ENCODE peak calls at places on chromosome 4, in seven cellular contexts. W is GM12891, L is GM12892, Q is gastrocnemius medialis, G is body of pancreas, Z is right lobe of liver, K is lower leg skin. T is an unnamed sample.

GRCh38 chr4:7622371-7622770 is 187.6 kb upstream of the PSAPL1 start:
- DNase-seq in Q (no peak), G (no peak), K (no peak), W (no peak), L (no peak), Z (no peak), T (no peak)

GRCh38 chr4:110970642-110971041 is 347.8 kb upstream of the PITX2 start:
- DNase-seq in Z (peak; percentile 35), L (no peak), W (peak; percentile 1), Q (peak; percentile 15), G (peak; percentile 30), K (no peak), T (peak; percentile 2)

GRCh38 chr4:173924561-173924960 is 358.9 kb downstream of the FBXO8 start:
- DNase-seq in W (no peak), K (no peak), G (no peak), L (no peak), Q (no peak), Z (no peak), T (no peak)

GRCh38 chr4:34043131-34043530 is 2201.2 kb downstream of the ARAP2 start:
- DNase-seq in L (no peak), K (no peak), W (no peak), Q (no peak), G (no peak), Z (no peak), T (no peak)

GRCh38 chr4:173009129-173009823 is 159.3 kb upstream of the GALNT7 start:
- DNase-seq in Z (no peak), Q (no peak), K (no peak), W (no peak), L (no peak), G (no peak), T (no peak)

GRCh38 chr4:78552398-78553396 is 1.1 kb downstream of the ANXA3 start:
- DNase-seq in L (no peak), K (no peak), W (no peak), G (no peak), Z (no peak), Q (no peak), T (peak; percentile 49)

GRCh38 chr4:77240469-77241066 is 83.6 kb downstream of the CCNG2 start:
- DNase-seq in W (peak; percentile 29), G (peak; percentile 72), K (peak; percentile 85), Z (peak; percentile 68), L (peak; percentile 19), Q (no peak), T (peak; percentile 20)

GRCh38 chr4:85790582-85790981 is 315.6 kb downstream of the ARHGAP24 start:
- DNase-seq in Z (no peak), Q (no peak), L (no peak), G (no peak), W (no peak), K (no peak), T (no peak)

GRCh38 chr4:141338238-141338637 is 117.5 kb downstream of the ZNF330 start:
- DNase-seq in K (no peak), Z (no peak), W (no peak), G (no peak), L (no peak), Q (no peak), T (no peak)

GRCh38 chr4:187090401-187090800 is 366.7 kb upstream of the FAT1 start:
- DNase-seq in K (no peak), Q (no peak), W (no peak), L (no peak), Z (no peak), G (no peak), T (no peak)

GRCh38 chr4:45442466-45442865 is 681.4 kb downstream of the GABRG1 start:
- DNase-seq in G (no peak), W (no peak), Z (no peak), K (no peak), Q (no peak), L (no peak), T (no peak)

GRCh38 chr4:21947768-21948346 is 715 bp downstream of the KCNIP4 start:
- DNase-seq in K (no peak), W (no peak), Z (no peak), Q (no peak), L (no peak), G (no peak), T (no peak)

GRCh38 chr4:169914871-169915270 is 111.3 kb downstream of the MFAP3L start:
- DNase-seq in Q (no peak), G (no peak), K (no peak), L (no peak), Z (no peak), W (no peak), T (no peak)

GRCh38 chr4:120842046-120842445 is 80.5 kb downstream of the PRDM5 start:
- DNase-seq in K (no peak), Q (no peak), G (no peak), L (no peak), W (no peak), Z (no peak), T (no peak)

GRCh38 chr4:164828945-164829344 is 48.0 kb upstream of the APELA start:
- DNase-seq in K (no peak), W (no peak), G (no peak), Z (no peak), L (no peak), Q (no peak), T (no peak)

GRCh38 chr4:6937201-6937600 is 27.6 kb downstream of the TBC1D14 start:
- DNase-seq in Z (no peak), G (no peak), L (no peak), K (no peak), Q (no peak), W (no peak), T (no peak)

GRCh38 chr4:105022811-105023667 is 123.6 kb upstream of the TET2 start:
- DNase-seq in W (no peak), L (no peak), G (no peak), Q (no peak), Z (no peak), K (no peak), T (peak; percentile 15)

DNA sequence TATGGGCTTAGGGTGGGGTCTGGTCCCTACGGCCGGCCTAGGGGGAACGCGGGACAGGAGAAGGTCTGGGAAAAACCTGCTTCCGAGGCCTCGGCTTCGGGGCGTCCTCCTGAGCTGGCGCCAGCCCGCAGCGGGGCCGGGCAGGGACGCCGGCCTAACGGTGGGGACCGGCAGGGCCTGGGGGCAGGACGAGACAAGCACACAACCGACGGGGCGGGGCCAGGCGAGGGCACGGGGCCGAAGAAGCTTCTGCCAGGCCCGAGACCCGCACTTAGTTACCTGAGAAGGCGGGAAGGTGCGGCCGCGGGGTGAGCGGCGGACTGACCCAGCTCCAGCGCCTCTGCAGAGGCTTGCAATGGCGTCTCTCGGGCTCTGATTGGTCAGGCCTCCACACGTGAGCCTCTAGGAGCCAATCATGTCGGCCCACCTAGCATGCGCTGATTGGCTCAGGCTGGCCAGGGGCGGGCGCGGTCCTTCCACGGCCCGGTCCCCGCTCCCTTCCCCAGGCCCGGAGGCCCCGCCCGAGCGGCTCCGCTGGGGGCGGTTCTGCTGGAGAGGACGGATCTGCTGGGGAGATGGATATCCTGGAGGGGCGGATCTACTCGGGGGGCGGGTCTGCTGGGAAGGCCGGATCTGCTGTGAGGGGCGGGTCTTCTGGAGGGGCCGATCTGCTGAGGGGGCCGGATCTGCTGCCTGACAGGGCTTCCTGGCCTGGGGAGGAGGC is 44.3 kb downstream of the CPLX1 start:
- DNase-seq in L (peak; percentile 97), Q (peak; percentile 99), K (peak; percentile 100), Z (peak; percentile 99), G (peak; percentile 99), W (peak; percentile 97), T (peak; percentile 92)
- TF ChIP-seq POLR2A in L (peak; percentile 93), Q (peak; percentile 97), K (peak; percentile 73), Z (peak; percentile 95), G (peak; percentile 97), W (peak; percentile 90), T (peak; percentile 84)

GRCh38 chr4:94207469-94208224 is at the start of gene SMARCAD1:
- DNase-seq in G (peak; percentile 95), W (peak; percentile 65), Q (peak; percentile 83), Z (peak; percentile 85), K (peak; percentile 96), L (peak; percentile 54), T (peak; percentile 38)
- TF ChIP-seq POLR2A in G (peak; percentile 82), W (peak; percentile 83), Q (peak; percentile 21), Z (peak; percentile 49), K (no peak), L (peak; percentile 89), T (peak; percentile 63)

DNA sequence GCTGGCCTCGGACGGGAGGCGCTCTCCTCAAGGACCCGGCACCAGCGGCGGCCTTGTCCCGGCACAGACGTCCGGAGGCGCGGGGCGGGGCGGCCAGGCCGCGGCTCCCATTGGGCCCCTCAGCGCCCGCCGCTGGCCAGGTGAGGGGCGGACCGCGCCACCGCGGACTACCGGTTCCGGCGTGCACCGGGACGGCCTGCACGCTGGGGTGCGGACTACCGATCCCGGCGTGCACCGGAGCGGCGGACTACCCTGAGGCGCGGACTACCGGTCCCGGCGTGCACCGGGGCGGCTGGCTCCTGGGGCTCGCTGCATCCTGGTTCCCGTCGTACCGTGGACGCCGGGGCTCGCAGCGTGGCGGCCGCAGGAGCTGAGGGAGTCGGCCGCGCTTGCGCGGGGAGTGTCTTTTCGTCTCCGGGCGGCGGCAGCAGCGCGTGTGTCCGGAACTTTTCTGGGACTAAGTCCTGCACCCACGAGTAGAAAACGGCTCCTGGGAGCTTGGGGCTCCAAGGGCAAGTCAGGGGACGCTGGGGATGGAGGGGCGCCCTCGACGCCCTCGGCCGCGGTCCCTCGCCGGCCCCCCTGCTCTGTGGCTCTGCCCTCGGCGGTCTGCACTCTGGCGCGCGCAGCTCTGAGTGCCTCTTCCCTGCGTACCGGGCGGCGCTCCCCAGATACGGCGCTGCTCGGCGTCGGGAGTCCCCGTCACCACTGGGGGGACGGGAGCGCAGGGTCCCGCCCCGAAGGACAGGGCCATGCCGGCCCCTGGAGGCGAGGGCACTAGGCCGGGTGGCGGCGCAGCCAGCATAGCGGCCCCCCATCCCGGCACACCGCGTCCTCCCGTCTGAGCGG is at the start of gene LETM1:
- DNase-seq in K (peak; percentile 99), Q (peak; percentile 93), G (peak; percentile 97), L (peak; percentile 98), Z (peak; percentile 98), W (peak; percentile 97), T (peak; percentile 85)
- TF ChIP-seq POLR2A in K (peak; percentile 47), Q (peak; percentile 78), G (peak; percentile 79), L (peak; percentile 65), Z (peak; percentile 76), W (peak; percentile 57), T (peak; percentile 73)

GRCh38 chr4:139454111-139454600 is at the start of gene RAB33B:
- DNase-seq in K (no peak), Q (no peak), Z (no peak), W (no peak), L (no peak), G (peak; percentile 34), T (no peak)

GRCh38 chr4:139453371-139454110 is 380 bp upstream of the RAB33B start:
- DNase-seq in Z (peak; percentile 98), G (peak; percentile 99), L (peak; percentile 81), K (peak; percentile 100), Q (peak; percentile 96), W (peak; percentile 85), T (peak; percentile 73)

GRCh38 chr4:139454646-139455045 is 725 bp downstream of the RAB33B start:
- DNase-seq in L (no peak), G (no peak), W (no peak), Z (no peak), Q (no peak), K (no peak), T (no peak)

GRCh38 chr4:139457318-139457717 is 3.4 kb downstream of the RAB33B start:
- DNase-seq in W (no peak), K (no peak), G (peak; percentile 45), Q (no peak), Z (no peak), L (no peak), T (no peak)

DNA sequence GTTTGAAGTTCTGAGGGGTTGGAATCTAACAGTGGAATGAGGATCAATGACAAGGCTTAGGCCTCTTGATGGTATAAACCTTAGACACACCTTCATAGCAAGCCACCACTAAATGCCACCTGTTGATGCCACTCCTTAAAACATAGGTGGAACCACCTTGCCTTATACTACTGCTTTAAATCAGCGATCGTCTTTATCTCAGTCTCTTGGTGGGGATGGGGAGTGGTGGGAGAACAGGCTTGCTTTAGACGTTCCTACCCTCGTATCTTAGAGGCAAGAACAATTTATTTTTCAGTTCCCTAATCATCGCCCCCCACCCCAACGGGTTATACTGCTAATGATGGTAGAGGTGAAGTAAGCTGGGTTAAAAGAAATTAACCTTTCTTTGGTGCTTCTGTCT is 1.3 kb downstream of the RAB33B start:
- DNase-seq in Q (no peak), G (no peak), W (no peak), Z (no peak), K (no peak), L (no peak), T (no peak)
- TF ChIP-seq POLR2A in Q (no peak), G (no peak), W (no peak), Z (no peak), K (no peak), L (no peak), T (no peak)

T was measured in H54.